ENCODE peak calls at places on chromosome 21, in seven cellular contexts. One of them, this sample, is unnamed.

GRCh38 chr21:35005825-35006224 is 43.3 kb downstream of the RUNX1 start:
- DNase-seq in brain microvascular endothelial cell: no peak
- DNase-seq in AG09319: no peak
- DNase-seq in neural crest cell: no peak
- DNase-seq in heart left ventricle: no peak
- DNase-seq in bronchial epithelial cell: no peak
- DNase-seq in heart right ventricle: no peak
- DNase-seq in this sample: no peak

GRCh38 chr21:37196847-37197246 is 70.3 kb downstream of the VPS26C start:
- DNase-seq in heart left ventricle: no peak
- DNase-seq in AG09319: no peak
- DNase-seq in bronchial epithelial cell: no peak
- DNase-seq in neural crest cell: no peak
- DNase-seq in heart right ventricle: no peak
- DNase-seq in brain microvascular endothelial cell: no peak
- DNase-seq in this sample: no peak

GRCh38 chr21:44842721-44843445 is 25.0 kb upstream of the SUMO3 start:
- DNase-seq in brain microvascular endothelial cell: no peak
- DNase-seq in heart left ventricle: no peak
- DNase-seq in bronchial epithelial cell: no peak
- DNase-seq in neural crest cell: no peak
- DNase-seq in AG09319: no peak
- DNase-seq in heart right ventricle: no peak
- DNase-seq in this sample: no peak

GRCh38 chr21:44800971-44801467 is 601 bp downstream of the UBE2G2 start:
- DNase-seq in heart right ventricle: no peak
- DNase-seq in bronchial epithelial cell: peak
- DNase-seq in AG09319: no peak
- DNase-seq in neural crest cell: no peak
- DNase-seq in heart left ventricle: no peak
- DNase-seq in brain microvascular endothelial cell: no peak
- DNase-seq in this sample: no peak

GRCh38 chr21:33712022-33712803 is 69.9 kb downstream of the ITSN1 start:
- DNase-seq in neural crest cell: no peak
- DNase-seq in brain microvascular endothelial cell: no peak
- DNase-seq in AG09319: no peak
- DNase-seq in bronchial epithelial cell: no peak
- DNase-seq in heart left ventricle: no peak
- DNase-seq in heart right ventricle: no peak
- DNase-seq in this sample: no peak

GRCh38 chr21:35011681-35012080 is 37.4 kb downstream of the RUNX1 start:
- DNase-seq in bronchial epithelial cell: peak
- DNase-seq in brain microvascular endothelial cell: no peak
- DNase-seq in heart left ventricle: no peak
- DNase-seq in AG09319: no peak
- DNase-seq in heart right ventricle: no peak
- DNase-seq in neural crest cell: no peak
- DNase-seq in this sample: no peak

GRCh38 chr21:45522986-45523385 is 19.3 kb downstream of the SLC19A1 start:
- DNase-seq in AG09319: no peak
- DNase-seq in brain microvascular endothelial cell: no peak
- DNase-seq in heart left ventricle: no peak
- DNase-seq in heart right ventricle: no peak
- DNase-seq in bronchial epithelial cell: no peak
- DNase-seq in neural crest cell: no peak
- DNase-seq in this sample: no peak

GRCh38 chr21:26852422-26852821 is 7.2 kb upstream of the ADAMTS1 start:
- DNase-seq in neural crest cell: no peak
- DNase-seq in brain microvascular endothelial cell: no peak
- DNase-seq in heart left ventricle: no peak
- DNase-seq in bronchial epithelial cell: no peak
- DNase-seq in AG09319: no peak
- DNase-seq in heart right ventricle: no peak
- DNase-seq in this sample: no peak

GRCh38 chr21:34243562-34243961 is 120.2 kb upstream of the KCNE2 start:
- DNase-seq in AG09319: no peak
- DNase-seq in neural crest cell: no peak
- DNase-seq in brain microvascular endothelial cell: no peak
- DNase-seq in bronchial epithelial cell: peak
- DNase-seq in heart right ventricle: no peak
- DNase-seq in heart left ventricle: no peak
- DNase-seq in this sample: no peak

GRCh38 chr21:37266515-37267221 is 466 bp downstream of the VPS26C start:
- DNase-seq in neural crest cell: peak
- DNase-seq in heart right ventricle: peak
- DNase-seq in heart left ventricle: peak
- DNase-seq in brain microvascular endothelial cell: peak
- DNase-seq in bronchial epithelial cell: peak
- DNase-seq in AG09319: no peak
- DNase-seq in this sample: no peak

GRCh38 chr21:18000961-18001522 is 181.9 kb upstream of the C21orf91 start:
- DNase-seq in heart right ventricle: no peak
- DNase-seq in neural crest cell: no peak
- DNase-seq in AG09319: no peak
- DNase-seq in bronchial epithelial cell: no peak
- DNase-seq in heart left ventricle: no peak
- DNase-seq in brain microvascular endothelial cell: no peak
- DNase-seq in this sample: no peak

GRCh38 chr21:44377922-44378645 is 24.7 kb downstream of the TRPM2 start:
- DNase-seq in AG09319: no peak
- DNase-seq in neural crest cell: no peak
- DNase-seq in heart left ventricle: no peak
- DNase-seq in heart right ventricle: no peak
- DNase-seq in brain microvascular endothelial cell: no peak
- DNase-seq in bronchial epithelial cell: no peak
- DNase-seq in this sample: no peak

GRCh38 chr21:43884012-43884860 is 19.2 kb downstream of the AGPAT3 start:
- DNase-seq in heart right ventricle: no peak
- DNase-seq in neural crest cell: no peak
- DNase-seq in heart left ventricle: no peak
- DNase-seq in brain microvascular endothelial cell: peak
- DNase-seq in bronchial epithelial cell: peak
- DNase-seq in AG09319: no peak
- DNase-seq in this sample: peak

GRCh38 chr21:15908187-15908586 is 178.4 kb downstream of the USP25 start:
- DNase-seq in heart left ventricle: no peak
- DNase-seq in bronchial epithelial cell: peak
- DNase-seq in heart right ventricle: no peak
- DNase-seq in neural crest cell: no peak
- DNase-seq in AG09319: no peak
- DNase-seq in brain microvascular endothelial cell: peak
- DNase-seq in this sample: no peak

GRCh38 chr21:34688145-34688544 is 19.4 kb downstream of the CLIC6 start:
- DNase-seq in neural crest cell: no peak
- DNase-seq in heart left ventricle: no peak
- DNase-seq in brain microvascular endothelial cell: peak
- DNase-seq in AG09319: no peak
- DNase-seq in bronchial epithelial cell: peak
- DNase-seq in heart right ventricle: no peak
- DNase-seq in this sample: no peak

DNA sequence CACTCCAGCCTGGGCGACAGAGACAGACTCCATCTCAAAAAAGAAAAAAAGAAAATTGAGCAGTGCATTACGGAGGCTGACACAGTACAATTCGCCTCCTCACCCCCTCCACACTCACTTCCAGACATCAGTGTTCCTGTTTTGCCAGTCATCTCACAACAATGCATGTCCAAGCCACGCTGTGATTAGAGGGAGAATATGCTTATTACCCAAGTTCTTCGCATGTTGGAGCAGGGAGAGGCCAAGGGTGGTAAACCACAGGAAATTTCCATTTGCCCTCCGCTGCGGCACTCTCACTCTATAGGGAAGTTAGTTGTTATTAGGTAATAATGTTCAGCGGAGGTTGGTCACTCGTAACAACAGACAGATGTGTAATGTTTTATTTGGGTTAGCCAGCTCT is 32.9 kb downstream of the KCNJ15 start:
- DNase-seq in heart right ventricle: no peak
- DNase-seq in AG09319: peak
- DNase-seq in neural crest cell: no peak
- DNase-seq in brain microvascular endothelial cell: peak
- DNase-seq in bronchial epithelial cell: peak
- DNase-seq in heart left ventricle: peak
- DNase-seq in this sample: peak
- TF ChIP-seq CTCF in heart right ventricle: no peak
- TF ChIP-seq CTCF in AG09319: no peak
- TF ChIP-seq CTCF in neural crest cell: no peak
- TF ChIP-seq CTCF in brain microvascular endothelial cell: no peak
- TF ChIP-seq CTCF in bronchial epithelial cell: no peak
- TF ChIP-seq CTCF in heart left ventricle: no peak
- TF ChIP-seq CTCF in this sample: no peak

GRCh38 chr21:30839304-30839703 is 9.7 kb upstream of the KRTAP7-1 start:
- DNase-seq in heart left ventricle: no peak
- DNase-seq in bronchial epithelial cell: peak
- DNase-seq in AG09319: no peak
- DNase-seq in heart right ventricle: no peak
- DNase-seq in neural crest cell: peak
- DNase-seq in brain microvascular endothelial cell: peak
- DNase-seq in this sample: no peak
- TF ChIP-seq CTCF in heart left ventricle: peak
- TF ChIP-seq CTCF in bronchial epithelial cell: peak
- TF ChIP-seq CTCF in AG09319: no peak
- TF ChIP-seq CTCF in heart right ventricle: no peak
- TF ChIP-seq CTCF in neural crest cell: peak
- TF ChIP-seq CTCF in brain microvascular endothelial cell: peak
- TF ChIP-seq CTCF in this sample: peak

GRCh38 chr21:29378814-29379213 is 80.1 kb downstream of the BACH1 start:
- DNase-seq in heart left ventricle: no peak
- DNase-seq in brain microvascular endothelial cell: peak
- DNase-seq in heart right ventricle: no peak
- DNase-seq in bronchial epithelial cell: no peak
- DNase-seq in neural crest cell: no peak
- DNase-seq in AG09319: no peak
- DNase-seq in this sample: no peak

GRCh38 chr21:29379517-29380054 is 80.9 kb downstream of the BACH1 start:
- DNase-seq in bronchial epithelial cell: no peak
- DNase-seq in brain microvascular endothelial cell: no peak
- DNase-seq in heart right ventricle: no peak
- DNase-seq in AG09319: no peak
- DNase-seq in neural crest cell: no peak
- DNase-seq in heart left ventricle: no peak
- DNase-seq in this sample: no peak

GRCh38 chr21:29374481-29374880 is 75.8 kb downstream of the BACH1 start:
- DNase-seq in heart left ventricle: no peak
- DNase-seq in brain microvascular endothelial cell: no peak
- DNase-seq in AG09319: no peak
- DNase-seq in neural crest cell: no peak
- DNase-seq in heart right ventricle: no peak
- DNase-seq in bronchial epithelial cell: no peak
- DNase-seq in this sample: no peak

GRCh38 chr21:29377266-29377665 is 78.5 kb downstream of the BACH1 start:
- DNase-seq in brain microvascular endothelial cell: no peak
- DNase-seq in bronchial epithelial cell: no peak
- DNase-seq in heart right ventricle: no peak
- DNase-seq in heart left ventricle: no peak
- DNase-seq in AG09319: no peak
- DNase-seq in neural crest cell: no peak
- DNase-seq in this sample: no peak

DNA sequence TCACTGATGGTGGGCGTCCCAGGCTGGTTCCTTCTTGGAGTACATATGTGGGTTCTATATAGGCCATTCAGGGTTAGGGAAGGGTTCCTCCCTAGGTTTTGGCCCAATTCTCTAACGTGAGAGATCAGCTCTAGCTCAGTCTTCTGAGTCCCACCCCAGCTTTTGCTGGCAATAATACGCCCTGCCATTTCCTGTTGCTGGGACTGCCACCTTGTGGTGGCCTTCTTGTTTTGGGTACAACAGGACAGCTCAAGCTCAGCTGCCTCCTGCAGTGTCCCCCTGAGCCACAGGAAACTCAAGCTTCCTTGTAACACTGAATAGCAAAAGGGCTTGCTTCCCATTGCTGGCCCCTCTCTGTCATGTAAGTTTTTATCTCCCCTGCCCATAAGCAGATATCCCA is 77.8 kb downstream of the BACH1 start:
- DNase-seq in AG09319: no peak
- DNase-seq in neural crest cell: peak
- DNase-seq in bronchial epithelial cell: peak
- DNase-seq in heart right ventricle: peak
- DNase-seq in heart left ventricle: peak
- DNase-seq in brain microvascular endothelial cell: peak
- DNase-seq in this sample: no peak
- TF ChIP-seq CTCF in AG09319: peak
- TF ChIP-seq CTCF in neural crest cell: peak
- TF ChIP-seq CTCF in bronchial epithelial cell: peak
- TF ChIP-seq CTCF in heart right ventricle: peak
- TF ChIP-seq CTCF in heart left ventricle: peak
- TF ChIP-seq CTCF in brain microvascular endothelial cell: peak
- TF ChIP-seq CTCF in this sample: peak

DNA sequence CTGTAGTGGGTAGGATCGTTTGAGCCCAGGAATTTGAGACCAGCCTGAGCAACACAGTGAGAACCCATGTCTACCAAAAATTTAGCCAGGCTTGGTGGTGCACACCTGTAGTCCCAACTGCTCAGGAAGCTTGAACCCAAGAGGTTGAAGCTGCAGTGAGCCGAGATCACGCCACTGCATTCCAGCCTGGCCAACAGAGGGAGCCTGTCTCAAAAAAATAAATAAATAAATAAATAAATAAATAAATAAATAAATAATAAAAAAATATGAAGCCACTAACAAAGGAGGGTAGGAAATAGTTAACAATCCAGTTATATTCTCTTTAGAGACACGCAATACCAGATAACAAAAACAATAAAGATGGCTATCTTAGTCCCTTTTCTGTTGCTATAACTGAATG is 11.9 kb upstream of the CBR3 start:
- DNase-seq in heart right ventricle: no peak
- DNase-seq in brain microvascular endothelial cell: no peak
- DNase-seq in neural crest cell: no peak
- DNase-seq in AG09319: no peak
- DNase-seq in bronchial epithelial cell: no peak
- DNase-seq in heart left ventricle: no peak
- DNase-seq in this sample: no peak
- TF ChIP-seq CTCF in heart right ventricle: peak
- TF ChIP-seq CTCF in brain microvascular endothelial cell: peak
- TF ChIP-seq CTCF in neural crest cell: peak
- TF ChIP-seq CTCF in AG09319: peak
- TF ChIP-seq CTCF in bronchial epithelial cell: peak
- TF ChIP-seq CTCF in heart left ventricle: peak
- TF ChIP-seq CTCF in this sample: peak

DNA sequence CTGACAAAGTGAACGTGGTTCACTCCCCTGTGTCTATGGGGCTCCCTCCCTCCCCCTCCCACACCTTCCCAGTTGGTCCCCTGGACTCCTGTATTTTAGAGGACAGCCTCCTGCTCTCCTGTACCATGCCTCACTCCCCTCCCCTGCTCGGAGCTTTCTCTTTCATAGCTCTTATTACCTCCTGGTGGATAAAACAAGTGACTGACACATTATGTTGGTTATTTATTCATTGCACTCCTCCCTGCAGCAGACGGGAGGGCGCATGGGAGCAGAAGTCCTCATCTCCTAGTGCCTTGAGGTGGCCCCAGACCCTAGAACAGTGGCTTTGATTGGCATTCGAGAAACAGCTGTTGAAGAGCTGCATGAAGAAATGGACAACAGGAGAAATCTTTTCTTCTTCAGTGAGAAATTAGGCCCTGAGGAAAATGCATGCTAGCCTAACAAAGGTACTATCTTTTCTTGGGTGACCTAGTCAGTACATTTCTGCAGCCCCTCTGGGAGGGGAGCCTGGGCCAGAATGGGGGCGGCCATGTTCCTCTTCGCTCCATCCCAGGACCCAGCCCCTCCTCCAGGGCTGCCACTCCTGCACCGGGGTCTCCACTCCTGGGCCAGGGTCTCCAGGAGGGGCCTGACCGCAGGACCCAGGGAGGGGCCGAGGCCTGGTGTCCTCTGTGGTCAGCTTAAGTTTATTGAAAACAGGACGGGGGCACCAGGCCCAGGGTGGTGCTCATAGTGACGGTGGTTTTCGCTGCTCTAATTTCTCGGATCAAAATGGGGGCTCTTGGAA is 1.2 kb upstream of the TFF1 start:
- DNase-seq in heart right ventricle: no peak
- DNase-seq in AG09319: no peak
- DNase-seq in bronchial epithelial cell: no peak
- DNase-seq in heart left ventricle: no peak
- DNase-seq in neural crest cell: no peak
- DNase-seq in brain microvascular endothelial cell: no peak
- DNase-seq in this sample: no peak
- TF ChIP-seq CTCF in heart right ventricle: no peak
- TF ChIP-seq CTCF in AG09319: no peak
- TF ChIP-seq CTCF in bronchial epithelial cell: no peak
- TF ChIP-seq CTCF in heart left ventricle: no peak
- TF ChIP-seq CTCF in neural crest cell: no peak
- TF ChIP-seq CTCF in brain microvascular endothelial cell: no peak
- TF ChIP-seq CTCF in this sample: no peak